ENCODE peak calls at places on chromosomes 4 and X, in five cellular contexts. M is HepG2, V is GM12878, H is H1, X is K562. S is an unnamed sample. For H4K20me1, the result is how much of the 10 kb centered on the place peaks cover.

GRCh38 chr4:76753814-76754213 is 144.1 kb downstream of the SOWAHB start:
- DNase-seq in H (no peak), X (no peak), V (no peak), M (no peak), S (no peak)

GRCh38 chr4:53313510-53313909 is 52.4 kb downstream of the SCFD2 start:
- DNase-seq in M (peak), X (peak), V (no peak), H (no peak), S (peak)

GRCh38 chr4:82352825-82353370 is 20.9 kb downstream of the HNRNPD start:
- DNase-seq in M (no peak), X (no peak), H (no peak), V (no peak), S (no peak)

GRCh38 chr4:43048570-43048969 is 156.1 kb downstream of the GRXCR1 start:
- DNase-seq in H (no peak), X (no peak), V (no peak), M (no peak), S (peak)

GRCh38 chrX:281166-281999 is at the start of gene PLCXD1:
- DNase-seq in X (peak), H (peak), V (no peak), M (peak), S (peak)

GRCh38 chr4:123547167-123547817 is 150.7 kb downstream of the SPRY1 start:
- DNase-seq in X (peak), H (peak), M (no peak), V (no peak), S (peak)

GRCh38 chrX:65751511-65751910 is 84.1 kb downstream of the MSN start:
- DNase-seq in H (no peak), V (no peak), M (no peak), X (no peak), S (no peak)

GRCh38 chr4:65023877-65024670 is 614.8 kb upstream of the TECRL start:
- DNase-seq in M (no peak), H (no peak), V (no peak), X (no peak), S (peak)

GRCh38 chr4:174697164-174697563 is 131.9 kb downstream of the GLRA3 start:
- DNase-seq in H (no peak), M (no peak), X (no peak), V (no peak), S (no peak)

GRCh38 chrX:106341823-106342222 is 173.7 kb downstream of the PWWP3B start:
- DNase-seq in V (no peak), M (no peak), X (no peak), H (no peak), S (peak)

GRCh38 chr4:11598591-11598990 is 169.9 kb upstream of the HS3ST1 start:
- DNase-seq in V (no peak), H (no peak), X (no peak), M (no peak), S (no peak)

GRCh38 chr4:5821665-5822358 is 71.1 kb downstream of the CRMP1 start:
- DNase-seq in X (peak), V (no peak), M (no peak), H (peak), S (peak)

GRCh38 chrX:117996918-117997480 is 119.6 kb downstream of the KLHL13 start:
- DNase-seq in H (no peak), V (no peak), M (peak), X (no peak), S (peak)

GRCh38 chr4:7434766-7435150 is at the start of gene PSAPL1:
- DNase-seq in M (peak), H (no peak), V (no peak), X (peak), S (peak)

GRCh38 chr4:187550256-187550950 is 445.2 kb upstream of the ZFP42 start:
- DNase-seq in M (no peak), H (no peak), X (no peak), V (no peak), S (no peak)

GRCh38 chrX:69029696-69030245 is 135.5 kb downstream of the PJA1 start:
- DNase-seq in M (no peak), H (no peak), V (no peak), X (no peak), S (peak)

GRCh38 chr4:19693949-19694597 is 557.6 kb upstream of the SLIT2 start:
- DNase-seq in H (no peak), X (no peak), V (no peak), M (no peak), S (peak)

GRCh38 chr4:13248621-13249298 is 235.4 kb downstream of the RAB28 start:
- DNase-seq in M (peak), H (no peak), V (no peak), X (no peak), S (peak)

GRCh38 chrX:22163306-22163705 is 109.4 kb upstream of the CBLL2 start:
- DNase-seq in V (no peak), M (no peak), H (no peak), X (no peak), S (no peak)

GRCh38 chrX:10633722-10634121 is 13.3 kb upstream of the MID1 start:
- DNase-seq in H (no peak), M (no peak), V (no peak), X (no peak), S (peak)

GRCh38 chrX:7139202-7140081 is 8.1 kb upstream of the STS start:
- DNase-seq in X (no peak), V (no peak), M (no peak), H (no peak), S (no peak)

GRCh38 chrX:139776614-139777013 is 68.6 kb upstream of the MCF2 start:
- DNase-seq in M (no peak), V (no peak), X (no peak), H (no peak), S (peak)

GRCh38 chr4:57605374-57605773 is 495.2 kb upstream of the IGFBP7 start:
- DNase-seq in V (no peak), M (no peak), H (no peak), X (no peak), S (no peak)

GRCh38 chr4:153533387-153533786 is 67.2 kb downstream of the TMEM131L start:
- DNase-seq in V (no peak), H (no peak), X (no peak), M (no peak), S (no peak)

GRCh38 chr4:16262188-16262587 is 35.9 kb upstream of the TAPT1 start:
- DNase-seq in M (no peak), V (no peak), H (no peak), X (no peak), S (no peak)

GRCh38 chr4:185139736-185140135 is 3.3 kb upstream of the SLC25A4 start:
- DNase-seq in M (no peak), H (no peak), V (no peak), X (no peak), S (no peak)

GRCh38 chr4:118974758-118975157 is 86.1 kb downstream of the SYNPO2 start:
- DNase-seq in H (no peak), X (no peak), M (no peak), V (no peak), S (no peak)

GRCh38 chr4:76023381-76023780 is at the start of gene CXCL10:
- DNase-seq in V (no peak), H (no peak), M (no peak), X (no peak), S (no peak)

GRCh38 chr4:63348735-63349673 is 1060.2 kb downstream of the TECRL start:
- DNase-seq in X (no peak), V (no peak), H (no peak), M (no peak), S (no peak)

GRCh38 chr4:180827193-180827592 is 1416.0 kb upstream of the TENM3 start:
- DNase-seq in V (no peak), M (peak), X (no peak), H (no peak), S (peak)

GRCh38 chr4:7581477-7581876 is 146.7 kb upstream of the PSAPL1 start:
- DNase-seq in M (no peak), X (peak), H (peak), V (no peak), S (peak)

GRCh38 chr4:155353923-155354540 is 22.7 kb downstream of the MAP9 start:
- DNase-seq in M (peak), H (no peak), V (no peak), X (peak), S (peak)

GRCh38 chrX:97330150-97330549 is 446.4 kb downstream of the RPA4 start:
- DNase-seq in X (no peak), M (no peak), H (no peak), V (no peak), S (no peak)

GRCh38 chr4:47193179-47193578 is 161.8 kb downstream of the GABRB1 start:
- DNase-seq in X (no peak), M (no peak), V (no peak), H (no peak), S (no peak)

GRCh38 chr4:57074753-57075152 is 35.4 kb downstream of the IGFBP7 start:
- DNase-seq in M (no peak), X (no peak), V (no peak), H (no peak), S (no peak)

GRCh38 chrX:109472939-109473713 is 8.8 kb downstream of the GUCY2F start:
- DNase-seq in H (no peak), V (no peak), X (peak), M (peak), S (peak)

GRCh38 chrX:84362184-84362838 is 139.9 kb downstream of the HDX start:
- DNase-seq in X (no peak), V (no peak), M (no peak), H (no peak), S (no peak)

DNA sequence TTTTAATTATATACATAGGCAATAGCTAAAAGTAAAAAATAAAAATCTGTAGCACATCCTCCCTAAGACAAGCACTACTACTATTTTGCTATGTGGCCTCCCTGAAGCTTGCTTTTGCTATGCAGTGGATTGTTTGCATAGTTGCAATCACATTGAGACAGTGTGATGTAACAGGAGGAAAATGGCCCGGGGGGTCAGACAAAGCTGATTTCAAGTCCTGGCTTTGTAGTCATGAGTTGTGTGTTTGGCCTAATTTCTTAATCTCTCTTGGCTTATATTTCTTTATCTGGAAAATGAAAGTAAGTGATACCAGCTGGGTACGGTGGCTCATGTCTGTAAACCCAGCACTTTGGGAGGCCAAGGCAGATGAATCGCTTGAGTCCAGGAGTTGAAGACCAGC is 166.6 kb downstream of the LHFPL1 start:
- DNase-seq in V (no peak), H (no peak), X (no peak), M (no peak), S (peak)
- TF ChIP-seq CREB1 in V (no peak), H (no peak), X (no peak), M (no peak), S (no peak)

DNA sequence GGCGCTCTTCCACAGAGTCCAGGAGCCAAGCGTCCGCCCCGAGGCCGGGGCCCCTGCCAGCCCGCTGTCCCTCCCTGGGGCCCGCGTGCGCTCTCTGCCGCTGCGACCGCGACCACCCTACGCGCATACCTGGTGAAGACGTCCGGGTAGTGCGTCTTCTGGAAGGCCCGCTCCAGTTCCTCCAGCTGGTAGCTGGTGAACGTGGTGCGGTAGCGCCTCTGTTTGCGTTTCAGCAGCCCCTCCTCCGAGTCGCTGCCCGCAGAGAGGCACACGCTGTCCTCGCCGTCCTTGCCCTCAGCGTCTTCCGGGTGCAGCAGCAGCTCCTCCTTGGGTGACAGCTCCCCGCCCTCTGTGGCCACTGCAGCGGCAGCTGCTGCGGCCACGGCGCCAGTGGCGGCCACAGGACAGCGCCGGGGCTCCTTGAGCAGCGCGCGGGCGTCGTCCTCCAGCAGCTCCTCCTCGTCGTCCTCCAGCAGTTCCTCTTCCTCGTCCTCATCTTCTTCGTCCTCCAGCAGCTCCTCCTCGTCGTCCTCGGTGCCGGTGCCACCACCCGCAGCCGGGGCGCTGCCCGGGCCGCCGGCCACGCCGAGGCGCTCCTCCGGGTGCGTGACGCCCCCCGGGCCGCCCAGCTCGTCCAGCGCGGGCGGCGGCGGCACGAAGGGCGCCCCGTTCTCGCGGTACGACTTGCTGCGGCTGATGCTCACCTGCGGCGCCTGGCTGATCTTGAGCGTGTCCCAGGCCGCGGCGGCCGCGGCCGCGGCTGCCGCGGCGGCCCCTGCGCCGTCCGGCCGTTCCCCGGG is 2.8 kb downstream of the ARX start:
- DNase-seq in V (no peak), X (peak), M (no peak), H (no peak), S (no peak)
- TF ChIP-seq EZH2 in V (no peak), X (no peak), M (no peak), H (peak), S (peak)

DNA sequence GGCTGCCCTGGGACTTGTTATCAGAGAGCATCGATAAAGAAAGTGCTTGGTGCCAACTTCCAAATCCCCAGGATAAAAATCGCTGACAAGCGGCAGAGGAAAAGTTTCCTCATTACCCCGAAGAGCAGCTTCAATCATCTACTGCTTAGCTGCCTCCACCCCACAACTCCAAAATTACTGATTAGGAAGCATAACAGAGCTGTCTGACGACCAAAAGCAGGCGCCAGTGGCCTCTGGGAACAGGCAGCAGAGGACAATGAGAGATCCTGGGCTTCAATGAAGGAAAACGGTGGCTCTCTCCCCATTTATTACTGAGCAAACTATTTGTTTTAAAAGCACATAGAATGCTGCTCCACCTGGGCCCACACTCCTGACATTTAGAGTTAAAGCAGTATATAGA is 20.6 kb downstream of the BCOR start:
- DNase-seq in V (no peak), M (no peak), H (no peak), X (no peak), S (no peak)
- H4K20me1 ChIP-seq in V (under half), M (under half), H (under half), X (half or more), S (under half)

GRCh38 chrX:41922694-41923171 is 621 bp downstream of the CASK start:
- DNase-seq in X (no peak), V (no peak), H (no peak), M (no peak), S (peak)
- TF ChIP-seq CREB1 in X (no peak), V (no peak), H (no peak), M (no peak), S (no peak)

DNA sequence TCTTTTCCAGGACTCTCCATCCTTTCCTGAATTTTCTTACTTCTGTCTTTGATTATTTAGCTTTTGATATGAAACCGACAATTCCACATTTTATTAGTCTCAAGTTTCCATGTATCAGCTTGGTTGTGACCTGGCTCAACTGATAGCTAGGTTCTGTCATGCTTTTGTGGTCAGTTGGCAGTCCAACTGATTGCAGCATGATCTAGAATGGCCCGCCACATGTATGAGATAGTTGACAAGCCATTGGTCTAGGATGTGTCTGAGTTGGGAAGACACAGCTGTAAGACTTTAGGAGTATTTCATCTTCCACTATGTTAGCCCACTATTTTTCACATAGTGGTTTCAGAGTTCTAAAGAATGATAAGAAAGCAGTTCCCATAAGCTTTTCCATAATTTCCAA is 117.5 kb upstream of the GRID2 start:
- DNase-seq in M (no peak), H (no peak), X (peak), V (no peak), S (no peak)
- TF ChIP-seq EZH2 in M (no peak), H (no peak), X (no peak), V (no peak), S (no peak)

GRCh38 chr4:1896658-1896991 is 25.4 kb downstream of the NSD2 start:
- DNase-seq in M (no peak), V (no peak), H (no peak), X (no peak), S (no peak)

GRCh38 chr4:1898681-1899080 is 27.5 kb downstream of the NSD2 start:
- DNase-seq in X (no peak), M (no peak), V (no peak), H (no peak), S (no peak)

GRCh38 chr4:1898007-1898406 is 26.8 kb downstream of the NSD2 start:
- DNase-seq in M (no peak), H (no peak), X (no peak), V (no peak), S (no peak)

GRCh38 chr4:1895489-1895888 is 24.3 kb downstream of the NSD2 start:
- DNase-seq in X (no peak), V (no peak), H (no peak), M (no peak), S (no peak)

GRCh38 chr4:1895971-1896657 is 24.9 kb downstream of the NSD2 start:
- DNase-seq in M (no peak), X (no peak), V (no peak), H (no peak), S (no peak)
- H4K20me1 ChIP-seq in M (under half), X (under half), V (under half), H (under half), S (half or more)

DNA sequence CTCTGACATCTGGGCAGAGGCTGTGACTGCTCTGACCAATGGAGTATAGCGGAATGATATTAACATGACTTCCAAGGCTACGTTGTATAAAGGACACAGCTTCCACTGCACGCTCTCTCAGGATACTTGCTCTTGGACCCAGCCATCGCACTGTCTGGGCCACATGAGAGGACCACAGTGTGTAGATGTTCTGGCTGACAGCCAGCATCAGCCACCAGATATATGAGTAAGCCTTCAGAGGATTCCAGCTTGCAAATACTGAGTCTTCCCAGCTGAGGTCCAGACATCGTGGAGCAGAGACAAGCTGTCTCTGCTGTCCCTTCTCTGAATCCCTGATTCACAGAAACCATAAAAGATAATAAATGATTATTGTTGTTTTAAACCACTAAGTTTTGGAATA is 146.8 kb upstream of the USP9X start:
- DNase-seq in M (no peak), X (no peak), H (no peak), V (no peak), S (no peak)
- TF ChIP-seq CREB1 in M (no peak), X (no peak), H (no peak), V (no peak), S (no peak)

DNA sequence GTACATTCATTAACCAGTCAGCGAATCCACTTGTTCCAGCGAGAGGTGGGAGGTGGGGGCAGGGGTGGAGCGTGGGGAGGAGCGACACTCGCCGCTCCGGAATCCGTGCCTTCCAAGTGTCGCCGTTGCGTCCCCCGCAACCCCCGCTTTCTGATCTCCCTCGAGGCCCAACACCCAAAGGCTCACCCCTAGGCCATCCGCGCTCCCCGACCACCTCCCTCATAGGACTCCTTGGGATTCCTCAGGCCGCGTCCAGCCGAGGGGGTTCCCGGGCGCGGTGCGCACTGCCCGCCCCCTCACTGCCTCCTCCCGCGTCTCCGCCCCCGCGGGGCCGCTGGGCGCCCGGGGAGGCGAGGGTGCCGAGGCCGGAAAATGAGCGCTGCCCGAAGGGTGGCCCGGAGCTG is 108.1 kb upstream of the STOX2 start:
- DNase-seq in H (no peak), X (no peak), M (no peak), V (no peak), S (peak)
- TF ChIP-seq EZH2 in H (peak), X (no peak), M (no peak), V (no peak), S (no peak)

GRCh38 chr4:183141997-183142396 is 42.9 kb downstream of the WWC2 start:
- DNase-seq in X (no peak), V (no peak), H (no peak), M (no peak), S (no peak)

GRCh38 chr4:183139972-183140570 is 41.0 kb downstream of the WWC2 start:
- DNase-seq in X (no peak), H (no peak), M (peak), V (no peak), S (no peak)

GRCh38 chr4:183140911-183141320 is 41.9 kb downstream of the WWC2 start:
- DNase-seq in H (no peak), V (no peak), X (no peak), M (no peak), S (no peak)

GRCh38 chr4:183145773-183146172 is 46.7 kb downstream of the WWC2 start:
- DNase-seq in M (no peak), X (no peak), V (no peak), H (no peak), S (no peak)

GRCh38 chr4:183142566-183143545 is 43.8 kb downstream of the WWC2 start:
- DNase-seq in M (no peak), H (no peak), X (no peak), V (no peak), S (no peak)
- H4K20me1 ChIP-seq in M (half or more), H (under half), X (under half), V (under half), S (half or more)